ENCODE peak calls at places on chromosomes 12 and 14, in five cellular contexts. Z is tibial artery, L is astrocyte of the spinal cord, C is mesothelial cell of epicardium, N is GM10248. O is an unnamed sample.

GRCh38 chr14:90828642-90829487 is 12.6 kb upstream of the TTC7B start:
- DNase-seq in Z (no peak), L (no peak), C (no peak), N (peak), O (peak)

GRCh38 chr12:107364875-107365518 is 271.6 kb upstream of the CRY1 start:
- DNase-seq in Z (no peak), L (no peak), C (no peak), N (no peak), O (no peak)

GRCh38 chr14:97251423-97252155 is 454.4 kb downstream of the VRK1 start:
- DNase-seq in Z (no peak), L (no peak), C (no peak), N (no peak), O (no peak)

GRCh38 chr12:122021822-122022392 is at the start of gene BCL7A:
- DNase-seq in Z (peak), L (peak), C (peak), N (peak), O (peak)

GRCh38 chr12:41605528-41606295 is 417.6 kb downstream of the PDZRN4 start:
- DNase-seq in Z (no peak), L (peak), C (no peak), N (no peak), O (no peak)

GRCh38 chr12:127280393-127281275 is 986.3 kb upstream of the TMEM132C start:
- DNase-seq in Z (no peak), L (no peak), C (peak), N (peak), O (peak)

GRCh38 chr12:4849024-4849594 is 60.6 kb upstream of the KCNA1 start:
- DNase-seq in Z (no peak), L (peak), C (no peak), N (peak), O (peak)

GRCh38 chr12:86513206-86513605 is 257.0 kb upstream of the MGAT4C start:
- DNase-seq in Z (no peak), L (no peak), C (no peak), N (no peak), O (no peak)

GRCh38 chr12:12016284-12017100 is 54.2 kb upstream of the BCL2L14 start:
- DNase-seq in Z (no peak), L (no peak), C (no peak), N (no peak), O (no peak)

GRCh38 chr12:68479261-68479581 is 131.5 kb upstream of the RAP1B start:
- DNase-seq in Z (no peak), L (peak), C (no peak), N (no peak), O (no peak)

GRCh38 chr12:47223848-47224213 is 144.1 kb upstream of the AMIGO2 start:
- DNase-seq in Z (no peak), L (peak), C (no peak), N (no peak), O (no peak)

GRCh38 chr14:103880334-103880985 is 33.1 kb upstream of the PPP1R13B start:
- DNase-seq in Z (peak), L (peak), C (no peak), N (no peak), O (no peak)

GRCh38 chr12:105538880-105539279 is 208.4 kb downstream of the C12orf75 start:
- DNase-seq in Z (no peak), L (no peak), C (no peak), N (no peak), O (no peak)

GRCh38 chr12:4449862-4450222 is 4.2 kb upstream of the FGF6 start:
- DNase-seq in Z (no peak), L (no peak), C (no peak), N (no peak), O (no peak)

GRCh38 chr14:87491816-87492215 is 501.2 kb downstream of the GALC start:
- DNase-seq in Z (no peak), L (no peak), C (no peak), N (no peak), O (no peak)

GRCh38 chr12:1680804-1681492 is 9.9 kb upstream of the ADIPOR2 start:
- DNase-seq in Z (no peak), L (no peak), C (no peak), N (no peak), O (no peak)

GRCh38 chr12:68521848-68522502 is 88.7 kb upstream of the RAP1B start:
- DNase-seq in Z (no peak), L (no peak), C (no peak), N (no peak), O (no peak)

GRCh38 chr14:69543341-69544249 is 31.1 kb downstream of the CCDC177 start:
- DNase-seq in Z (no peak), L (peak), C (no peak), N (no peak), O (no peak)

GRCh38 chr12:26116829-26117228 is 8.0 kb downstream of the BHLHE41 start:
- DNase-seq in Z (no peak), L (no peak), C (no peak), N (no peak), O (no peak)

GRCh38 chr14:103879570-103880333 is 32.4 kb upstream of the PPP1R13B start:
- DNase-seq in Z (no peak), L (no peak), C (no peak), N (no peak), O (no peak)

GRCh38 chr12:13588574-13588973 is 392.0 kb downstream of the EMP1 start:
- DNase-seq in Z (no peak), L (no peak), C (no peak), N (no peak), O (no peak)

GRCh38 chr14:74853581-74853980 is 22.4 kb downstream of the PROX2 start:
- DNase-seq in Z (no peak), L (no peak), C (no peak), N (no peak), O (no peak)

GRCh38 chr12:110249105-110249504 is 31.9 kb upstream of the ATP2A2 start:
- DNase-seq in Z (no peak), L (peak), C (no peak), N (no peak), O (no peak)

GRCh38 chr12:4201333-4202105 is 72.0 kb upstream of the CCND2 start:
- DNase-seq in Z (no peak), L (no peak), C (no peak), N (no peak), O (no peak)

GRCh38 chr12:131608740-131609665 is 101.9 kb upstream of the SFSWAP start:
- DNase-seq in Z (peak), L (no peak), C (peak), N (peak), O (peak)

GRCh38 chr12:75447695-75448393 is 32.7 kb upstream of the GLIPR1 start:
- DNase-seq in Z (no peak), L (no peak), C (no peak), N (no peak), O (no peak)

GRCh38 chr14:97319691-97320090 is 522.5 kb downstream of the VRK1 start:
- DNase-seq in Z (no peak), L (no peak), C (no peak), N (no peak), O (no peak)

GRCh38 chr14:75715926-75716780 is 55.1 kb downstream of the TTLL5 start:
- DNase-seq in Z (no peak), L (peak), C (no peak), N (no peak), O (no peak)

GRCh38 chr14:22980672-22981089 is 1.7 kb downstream of the AJUBA start:
- DNase-seq in Z (peak), L (peak), C (peak), N (no peak), O (no peak)

DNA sequence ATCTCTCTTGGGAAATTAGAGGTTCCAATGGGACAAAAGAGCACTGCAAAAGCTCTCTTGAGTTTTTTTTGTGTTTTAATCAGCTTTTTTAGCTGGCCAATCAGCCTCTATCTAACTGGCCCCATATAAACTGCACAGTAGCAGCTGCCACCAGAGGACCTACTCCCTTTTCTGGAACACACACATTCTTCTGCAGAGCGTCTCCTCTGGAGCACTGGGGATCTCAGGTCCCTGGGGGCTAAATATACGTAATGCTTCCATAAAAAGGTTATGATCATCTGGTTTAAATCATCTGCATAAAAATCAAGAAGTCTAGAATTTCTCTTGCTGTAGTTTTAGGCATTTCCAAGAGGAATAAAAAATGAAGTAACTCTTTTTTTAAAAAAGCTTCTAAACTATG is 32.3 kb downstream of the TSPAN8 start:
- DNase-seq in Z (no peak), L (no peak), C (no peak), N (no peak), O (no peak)
- TF ChIP-seq CTCF in Z (peak), L (no peak), C (no peak), N (no peak), O (no peak)

GRCh38 chr12:124420972-124421674 is 126.2 kb downstream of the RFLNA start:
- DNase-seq in Z (peak), L (no peak), C (no peak), N (no peak), O (no peak)

GRCh38 chr12:124424516-124424905 is 129.6 kb downstream of the RFLNA start:
- DNase-seq in Z (no peak), L (no peak), C (no peak), N (no peak), O (no peak)

GRCh38 chr12:124422142-124422569 is 127.3 kb downstream of the RFLNA start:
- DNase-seq in Z (peak), L (no peak), C (no peak), N (no peak), O (no peak)

GRCh38 chr12:124423683-124424515 is 129.0 kb downstream of the RFLNA start:
- DNase-seq in Z (no peak), L (no peak), C (no peak), N (no peak), O (no peak)

GRCh38 chr12:124422570-124423523 is 128.0 kb downstream of the RFLNA start:
- DNase-seq in Z (peak), L (peak), C (no peak), N (no peak), O (no peak)
- TF ChIP-seq CTCF in Z (no peak), L (no peak), C (no peak), N (no peak), O (no peak)

GRCh38 chr14:92960706-92961566 is 38.0 kb downstream of the CHGA start:
- DNase-seq in Z (no peak), L (peak), C (no peak), N (no peak), O (no peak)

GRCh38 chr14:92961567-92961855 is 38.6 kb downstream of the CHGA start:
- DNase-seq in Z (no peak), L (no peak), C (no peak), N (no peak), O (no peak)

GRCh38 chr14:92959189-92959531 is 36.2 kb downstream of the CHGA start:
- DNase-seq in Z (no peak), L (no peak), C (no peak), N (no peak), O (no peak)

GRCh38 chr14:92958373-92959188 is 35.6 kb downstream of the CHGA start:
- DNase-seq in Z (no peak), L (no peak), C (no peak), N (no peak), O (no peak)

GRCh38 chr14:92959761-92960680 is 37.1 kb downstream of the CHGA start:
- DNase-seq in Z (no peak), L (no peak), C (no peak), N (no peak), O (no peak)
- TF ChIP-seq CTCF in Z (no peak), L (no peak), C (no peak), N (no peak), O (no peak)

GRCh38 chr12:82804601-82805000 is 117.9 kb downstream of the TMTC2 start:
- DNase-seq in Z (no peak), L (no peak), C (no peak), N (no peak), O (no peak)
- TF ChIP-seq CTCF in Z (no peak), L (no peak), C (no peak), N (no peak), O (no peak)

GRCh38 chr12:20260864-20261263 is 107.5 kb upstream of the PDE3A start:
- DNase-seq in Z (no peak), L (no peak), C (no peak), N (no peak), O (no peak)
- TF ChIP-seq CTCF in Z (no peak), L (no peak), C (no peak), N (no peak), O (no peak)

GRCh38 chr12:49225551-49226166 is 36.8 kb upstream of the TUBA1A start:
- DNase-seq in Z (peak), L (peak), C (no peak), N (no peak), O (no peak)
- TF ChIP-seq CTCF in Z (no peak), L (peak), C (no peak), N (peak), O (no peak)

GRCh38 chr12:49974231-49974675 is 1.5 kb downstream of the AQP6 start:
- DNase-seq in Z (peak), L (peak), C (no peak), N (no peak), O (no peak)
- TF ChIP-seq CTCF in Z (peak), L (peak), C (no peak), N (no peak), O (no peak)

GRCh38 chr12:8780389-8780788 is 42.0 kb upstream of the A2ML1 start:
- DNase-seq in Z (no peak), L (peak), C (no peak), N (no peak), O (peak)
- TF ChIP-seq CTCF in Z (peak), L (peak), C (peak), N (peak), O (no peak)

DNA sequence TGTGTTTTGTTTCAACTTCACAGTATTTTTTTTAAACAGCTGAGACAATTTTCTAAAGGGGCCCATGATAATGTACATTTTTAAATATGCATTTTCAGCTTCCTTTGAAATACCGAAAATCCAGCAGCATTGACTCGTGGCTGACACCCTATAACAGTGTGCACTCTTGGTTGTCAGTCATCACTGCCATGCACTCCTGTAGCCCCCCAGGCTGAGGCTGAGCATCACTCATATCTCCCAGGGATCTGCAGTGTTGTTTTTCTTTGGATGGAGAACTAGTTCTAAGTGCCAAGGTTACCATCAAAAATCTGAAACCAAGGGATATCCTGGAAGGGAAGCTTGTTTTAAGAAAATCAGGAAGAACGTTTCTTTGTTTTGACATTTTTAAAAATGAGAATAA is 81.2 kb downstream of the C14orf132 start:
- DNase-seq in Z (no peak), L (no peak), C (no peak), N (no peak), O (no peak)
- TF ChIP-seq CTCF in Z (no peak), L (no peak), C (no peak), N (no peak), O (no peak)

DNA sequence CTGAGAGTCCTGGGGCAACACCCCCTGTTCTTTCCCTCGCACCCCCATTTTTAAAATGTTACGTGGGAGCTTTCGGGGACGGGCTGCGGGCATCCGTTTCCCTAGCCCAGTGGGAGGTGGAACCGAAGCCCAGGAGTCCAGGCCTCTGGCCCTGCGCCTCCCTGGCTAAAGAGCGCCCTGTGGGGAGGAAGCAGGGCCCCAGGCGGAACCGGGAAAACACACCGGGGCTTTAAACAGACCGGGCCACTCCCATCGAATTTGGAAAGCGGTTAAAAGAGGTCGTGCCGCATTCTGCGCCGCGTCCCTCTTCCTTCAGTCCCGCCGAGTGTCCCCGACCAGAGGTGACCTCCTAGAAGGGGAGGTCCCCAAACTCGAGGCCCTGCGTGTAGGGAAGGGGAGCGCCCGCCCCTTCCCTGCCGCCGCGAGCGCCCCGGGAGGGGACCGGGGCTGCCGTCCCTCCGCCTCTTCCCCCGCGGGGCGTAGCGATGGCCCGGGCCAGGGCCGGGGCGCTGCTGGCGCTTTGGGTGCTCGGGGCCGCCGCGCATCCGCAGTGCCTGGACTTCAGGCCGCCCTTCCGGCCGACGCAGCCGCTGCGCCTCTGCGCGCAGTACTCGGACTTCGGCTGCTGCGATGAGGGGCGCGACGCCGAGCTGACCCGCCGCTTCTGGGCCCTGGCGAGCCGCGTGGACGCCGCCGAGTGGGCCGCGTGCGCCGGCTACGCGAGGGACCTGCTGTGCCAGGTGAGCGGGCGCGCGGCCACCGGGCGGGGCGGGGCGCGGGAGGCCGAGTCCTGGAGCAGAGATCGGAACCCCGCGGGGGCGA is at the start of gene HHIPL1:
- DNase-seq in Z (no peak), L (no peak), C (peak), N (no peak), O (no peak)
- TF ChIP-seq CTCF in Z (no peak), L (no peak), C (no peak), N (no peak), O (no peak)

O was measured in GM20000.